ENCODE peak calls at places on chromosome 3, in four cellular contexts. X is transverse colon, K is neuronal stem cell, V is Panc1. O is an unnamed sample. For H3K27me3 and H3K4me1, the result is how much of the 10 kb centered on the place peaks cover.

GRCh38 chr3:125256675-125257074 is 44.1 kb upstream of the SLC12A8 start:
- DNase-seq in X (no peak), V (no peak), K (no peak), O (no peak)

GRCh38 chr3:126304704-126305103 is 52.5 kb downstream of the KLF15 start:
- DNase-seq in V (peak), X (no peak), K (no peak), O (no peak)

GRCh38 chr3:149738891-149739290 is 13.4 kb downstream of the COMMD2 start:
- DNase-seq in V (no peak), K (no peak), X (no peak), O (no peak)

GRCh38 chr3:189936210-189936609 is 184.5 kb downstream of the P3H2 start:
- DNase-seq in V (no peak), K (no peak), X (no peak), O (no peak)

GRCh38 chr3:188266581-188267274 is 112.8 kb downstream of the LPP start:
- DNase-seq in X (peak), K (no peak), V (no peak), O (no peak)

GRCh38 chr3:101266566-101266965 is 53.8 kb downstream of the IMPG2 start:
- DNase-seq in K (no peak), X (no peak), V (no peak), O (no peak)

GRCh38 chr3:150504473-150504872 is 41.8 kb downstream of the SERP1 start:
- DNase-seq in V (no peak), K (no peak), X (no peak), O (no peak)

GRCh38 chr3:185473290-185473815 is 25.5 kb downstream of the TMEM41A start:
- DNase-seq in X (no peak), K (no peak), V (no peak), O (no peak)

GRCh38 chr3:106617276-106617675 is 748.5 kb upstream of the CBLB start:
- DNase-seq in X (no peak), K (no peak), V (no peak), O (no peak)

GRCh38 chr3:18505056-18505455 is 79.9 kb upstream of the SATB1 start:
- DNase-seq in V (no peak), X (no peak), K (no peak), O (no peak)

GRCh38 chr3:169869484-169870304 is at the start of gene LRRC31:
- DNase-seq in K (no peak), V (no peak), X (no peak), O (no peak)

GRCh38 chr3:128942161-128942952 is 51.5 kb downstream of the CFAP92 start:
- DNase-seq in X (no peak), K (no peak), V (no peak), O (no peak)

GRCh38 chr3:70889162-70890045 is 577.0 kb upstream of the MDFIC2 start:
- DNase-seq in K (no peak), V (no peak), X (no peak), O (no peak)

DNA sequence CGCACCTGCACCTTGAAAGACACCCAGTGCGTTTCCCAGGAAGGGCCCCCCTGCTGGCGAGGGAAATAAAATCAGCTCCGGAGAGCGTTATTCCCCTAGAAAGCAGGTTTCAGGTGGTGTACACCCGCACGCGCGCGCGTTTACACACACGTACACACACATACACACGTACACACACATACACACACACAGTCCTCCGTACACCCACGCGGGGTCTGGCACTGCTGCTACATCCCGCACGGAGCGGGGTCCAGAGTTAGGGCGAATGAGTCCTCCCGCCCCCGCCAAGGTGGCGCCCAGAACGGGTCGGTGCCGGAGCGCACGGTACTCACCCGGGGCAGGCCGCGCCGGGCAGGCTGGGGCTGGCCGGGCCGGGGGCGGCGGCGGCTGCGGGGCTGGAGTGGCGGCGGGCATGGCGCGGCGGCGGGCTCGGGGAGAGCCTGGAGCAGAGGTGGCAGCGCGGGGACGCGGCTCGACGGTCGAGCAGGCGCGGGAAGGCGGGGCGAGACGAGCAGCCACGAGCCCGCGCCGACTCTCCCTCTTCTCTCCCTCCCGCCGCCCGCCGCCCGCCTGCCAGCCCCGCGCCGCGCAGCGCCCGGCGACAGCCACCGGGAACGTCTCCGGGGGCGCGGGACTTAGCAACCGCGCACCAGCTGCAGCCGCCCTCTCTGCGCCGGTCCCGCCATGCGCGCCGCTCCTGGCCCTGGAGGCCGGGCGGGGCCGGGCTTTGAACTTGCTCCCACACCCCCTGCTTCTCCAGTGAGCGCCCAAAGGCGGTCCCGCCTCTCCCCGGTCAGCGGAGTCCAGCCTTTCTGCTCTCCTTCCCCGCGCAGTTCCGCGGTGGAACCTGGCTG is at the start of gene DCLK3:
- DNase-seq in K (peak), V (no peak), X (no peak), O (no peak)
- H3K4me3 ChIP-seq in K (no peak), V (no peak), X (no peak), O (no peak)

GRCh38 chr3:194957743-194958240 is 272.1 kb downstream of the FAM43A start:
- DNase-seq in X (no peak), K (no peak), V (no peak), O (no peak)
- H3K27me3 ChIP-seq in X (under half), K (under half), V (under half), O (under half)

GRCh38 chr3:175185903-175186302 is 326.8 kb downstream of the NAALADL2 start:
- DNase-seq in K (no peak), X (no peak), V (no peak), O (no peak)
- H3K4me1 ChIP-seq in K (under half), X (under half), V (under half), O (under half)

DNA sequence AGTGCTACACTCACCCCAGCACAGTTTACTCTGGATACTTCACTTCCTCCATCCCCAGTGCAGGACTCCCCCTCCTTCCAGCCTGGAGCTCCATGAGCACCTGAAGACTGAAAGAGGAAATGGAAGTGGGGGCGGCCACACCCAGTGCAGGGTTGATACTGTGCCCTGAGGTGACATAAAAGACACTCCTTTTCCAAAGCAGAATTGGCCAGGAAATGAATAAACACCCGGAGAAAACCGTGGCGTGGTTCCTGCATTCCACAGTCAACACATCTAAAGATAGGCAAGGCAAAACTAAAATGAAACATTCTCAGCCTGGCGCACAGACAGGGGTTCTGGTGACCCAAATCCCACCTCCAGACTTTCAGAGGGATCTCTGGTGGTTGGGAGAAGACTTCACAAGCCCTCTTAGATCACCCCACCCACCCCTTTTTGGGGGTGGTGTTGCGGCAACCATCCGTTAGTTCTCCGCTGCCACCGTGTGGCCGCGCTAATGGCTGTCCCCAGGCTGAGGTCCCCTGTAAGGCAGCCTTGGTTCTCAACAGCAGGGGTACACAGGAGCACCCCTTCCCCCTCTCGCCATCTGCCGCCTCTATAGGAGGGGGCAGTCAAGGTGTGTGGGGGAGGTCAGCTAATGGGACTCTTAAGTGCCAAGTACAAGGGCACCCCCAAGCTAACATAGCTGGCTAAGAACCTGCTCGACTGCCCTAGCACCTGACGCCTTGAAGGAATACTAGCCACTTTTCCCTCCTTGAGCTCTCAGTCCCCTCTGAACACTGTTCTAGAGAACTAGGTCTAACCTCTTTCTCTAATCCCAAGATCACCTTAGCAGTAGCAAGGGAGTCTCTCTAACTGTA is 2.6 kb upstream of the MST1R start:
- DNase-seq in V (no peak), K (no peak), X (peak), O (peak)
- H3K4me3 ChIP-seq in V (peak), K (no peak), X (peak), O (no peak)

GRCh38 chr3:38950585-38950984 is 101.2 kb downstream of the SCN11A start:
- DNase-seq in V (no peak), K (no peak), X (no peak), O (no peak)

DNA sequence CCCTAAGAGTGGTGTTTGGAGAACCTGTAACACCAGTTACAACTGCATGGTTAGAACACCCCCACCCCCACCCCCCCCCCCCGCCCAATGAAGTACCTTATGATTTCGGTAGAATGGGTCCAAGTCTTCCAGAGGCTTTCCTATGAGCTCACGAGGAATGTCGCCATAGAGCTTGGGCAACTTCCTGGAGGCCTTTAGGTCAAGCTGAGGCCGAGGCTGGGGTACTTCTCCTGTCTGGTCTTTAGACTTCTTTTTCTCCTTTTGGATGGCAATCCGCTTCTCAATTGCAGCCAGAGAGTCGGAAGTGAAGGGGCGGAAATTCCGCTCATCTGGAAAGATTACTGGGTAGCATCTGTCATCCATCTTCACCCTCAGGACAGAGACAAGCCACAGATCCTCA is 101.7 kb downstream of the SCN11A start:
- DNase-seq in K (no peak), X (no peak), V (no peak), O (no peak)
- H3K27me3 ChIP-seq in K (under half), X (under half), V (under half), O (under half)

DNA sequence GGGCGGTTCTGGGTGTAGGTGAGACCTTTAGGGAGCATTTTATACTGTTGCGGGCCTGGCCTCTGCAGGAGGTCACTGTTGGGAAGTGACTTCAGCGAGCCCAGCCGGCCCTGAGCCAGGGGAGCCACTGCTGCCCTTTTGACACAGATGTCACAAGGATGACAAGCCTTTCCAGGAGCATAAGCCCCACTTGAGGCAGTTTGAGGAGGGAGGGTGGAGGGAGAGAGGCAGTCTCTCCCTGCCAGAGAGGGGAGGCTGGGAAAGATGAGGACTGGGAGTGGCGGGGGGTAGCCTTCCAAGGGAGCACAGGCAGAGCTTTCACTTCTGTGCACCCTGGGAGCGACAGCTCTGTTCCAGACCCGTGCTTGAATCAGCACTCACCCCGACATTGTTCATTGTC is 31.0 kb downstream of the IRAK2 start:
- DNase-seq in V (no peak), K (no peak), X (no peak), O (no peak)
- H3K4me1 ChIP-seq in V (half or more), K (under half), X (half or more), O (half or more)

O was measured in CD8-positive, alpha-beta T cell.